ENCODE peak calls at places on chromosomes 3 and 15, in five cellular contexts. C, A, R, F and W are unnamed samples.

GRCh38 chr15:81326466-81327212 is 2.7 kb upstream of the STARD5 start:
- DNase-seq in F (no peak), A (no peak), R (peak; percentile 38), C (no peak), W (no peak)

GRCh38 chr15:40498418-40498817 is 27.6 kb downstream of the CHST14 start:
- DNase-seq in F (no peak), C (no peak), R (peak; percentile 85), A (no peak), W (no peak)

GRCh38 chr3:159208080-159208479 is 406.2 kb downstream of the MFSD1 start:
- DNase-seq in F (no peak), A (no peak), C (no peak), R (no peak), W (no peak)

GRCh38 chr3:171614318-171614967 is 154.2 kb upstream of the TNIK start:
- DNase-seq in F (no peak), A (no peak), R (peak; percentile 41), C (no peak), W (no peak)

GRCh38 chr3:65914740-65915366 is 123.9 kb downstream of the MAGI1 start:
- DNase-seq in R (no peak), A (no peak), F (no peak), C (no peak), W (no peak)

GRCh38 chr3:159882784-159883779 is 105.6 kb upstream of the IL12A start:
- DNase-seq in A (no peak), F (peak; percentile 46), R (peak; percentile 97), C (no peak), W (no peak)

GRCh38 chr3:119524931-119525662 is 26.8 kb downstream of the TIMMDC1 start:
- DNase-seq in C (no peak), F (no peak), R (no peak), A (no peak), W (peak; percentile 15)

GRCh38 chr3:179969525-179969924 is 67.2 kb downstream of the PEX5L start:
- DNase-seq in F (no peak), R (no peak), C (peak; percentile 3), A (peak; percentile 3), W (no peak)

GRCh38 chr3:120442975-120443517 is 7.7 kb downstream of the FSTL1 start:
- DNase-seq in F (no peak), C (peak; percentile 15), A (no peak), R (no peak), W (no peak)

GRCh38 chr3:86887876-86888275 is 103.1 kb downstream of the VGLL3 start:
- DNase-seq in F (no peak), C (no peak), R (no peak), A (no peak), W (no peak)

GRCh38 chr3:86895202-86895601 is 95.7 kb downstream of the VGLL3 start:
- DNase-seq in R (peak; percentile 23), A (no peak), C (no peak), F (no peak), W (no peak)

DNA sequence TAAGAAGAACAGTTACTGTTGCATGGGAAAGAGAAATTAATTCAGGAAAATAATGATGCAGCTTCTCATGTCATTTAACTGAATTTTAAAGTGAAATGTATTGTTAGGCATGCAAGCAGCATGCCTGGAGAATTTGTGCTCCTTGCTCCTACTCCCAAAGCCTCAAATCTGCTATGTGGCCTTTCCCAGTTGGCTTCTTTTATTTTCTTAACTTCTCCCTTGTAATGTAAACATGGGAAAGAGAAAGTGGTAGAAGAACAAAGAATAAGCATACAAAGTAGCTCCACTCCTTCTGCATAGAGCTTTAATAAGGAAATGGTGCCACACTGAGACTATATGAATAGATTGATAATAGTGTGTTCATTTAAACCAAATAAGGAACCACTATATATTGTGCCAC is 100.0 kb downstream of the VGLL3 start:
- DNase-seq in C (no peak), A (no peak), R (no peak), F (no peak), W (no peak)
- TF ChIP-seq POLR2A in C (no peak), A (no peak), R (no peak), F (no peak), W (no peak)

DNA sequence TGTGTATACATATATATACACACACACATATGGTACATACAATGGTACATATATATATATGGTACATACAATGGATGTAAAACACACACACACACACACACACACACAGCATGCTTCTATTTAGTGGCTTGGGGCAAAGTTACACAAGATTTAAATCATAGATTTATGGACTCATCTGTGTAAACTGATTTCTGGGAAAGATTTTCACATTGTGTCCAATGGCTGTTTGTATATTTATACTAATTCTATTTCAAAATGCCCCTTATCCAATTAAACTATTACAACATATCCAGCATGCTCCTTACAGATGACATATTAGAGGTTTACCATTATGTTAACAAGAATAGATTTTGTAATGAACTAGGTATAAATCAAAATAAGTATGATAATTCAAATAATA is 94.9 kb downstream of the ANO10 start:
- DNase-seq in R (peak; percentile 18), C (no peak), F (no peak), A (no peak), W (no peak)
- H3K4me1 ChIP-seq in R (peaks cover 11% of the 10 kb centered on the region), C (peaks cover 13% of the 10 kb centered on the region), F (no peaks in the 10 kb centered on the region), A (no peaks in the 10 kb centered on the region), W (no peaks in the 10 kb centered on the region)

DNA sequence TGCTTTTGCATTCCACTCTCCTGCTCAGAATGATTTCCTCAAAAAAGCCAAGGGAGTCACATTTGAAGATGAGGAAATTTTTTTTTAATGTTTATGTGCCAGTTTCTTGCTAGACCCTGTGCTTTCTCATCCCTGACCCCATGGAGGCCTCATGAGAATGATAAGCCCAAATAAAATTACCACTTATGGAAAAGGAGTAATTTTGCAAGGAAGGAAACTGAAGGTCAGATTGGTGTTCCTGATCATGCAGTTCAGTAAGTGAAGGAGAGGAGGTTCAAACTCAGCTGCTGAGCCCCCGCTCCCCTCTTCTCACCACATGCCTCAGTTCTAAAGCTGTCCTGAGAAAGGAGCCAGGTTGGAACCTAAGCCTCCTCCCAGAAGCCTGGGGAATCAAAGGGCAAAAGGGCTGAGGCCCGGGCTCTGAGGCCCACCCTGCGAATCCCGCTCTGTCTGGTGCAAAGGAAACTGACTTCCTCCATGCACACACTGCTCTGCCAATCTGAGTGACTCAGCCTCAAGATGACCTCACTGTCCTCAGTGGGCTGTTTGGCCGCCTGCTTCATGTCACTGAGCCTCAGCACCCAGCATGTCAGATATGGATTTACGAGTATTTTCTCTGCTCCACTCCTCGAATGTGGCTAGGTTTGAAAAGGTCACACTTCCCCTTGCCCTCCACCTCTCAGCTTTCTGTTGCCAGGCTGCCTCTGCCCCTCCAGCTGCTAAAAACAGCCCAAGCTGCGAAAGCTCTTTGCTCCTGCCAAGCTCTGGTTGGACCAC is 56.9 kb upstream of the FLNB start:
- DNase-seq in A (peak; percentile 33), R (peak; percentile 89), C (peak; percentile 65), F (peak; percentile 75), W (peak; percentile 64)
- TF ChIP-seq POLR2A in A (no peak), R (no peak), C (no peak), F (no peak), W (no peak)

GRCh38 chr15:90036343-90036742 is 35.2 kb downstream of the ZNF710 start:
- DNase-seq in R (no peak), C (no peak), A (no peak), F (peak; percentile 7), W (no peak)

GRCh38 chr15:90036806-90037509 is 35.8 kb downstream of the ZNF710 start:
- DNase-seq in A (no peak), C (no peak), R (no peak), F (peak; percentile 8), W (no peak)

GRCh38 chr15:90038639-90039095 is 37.5 kb downstream of the ZNF710 start:
- DNase-seq in F (peak; percentile 36), R (no peak), A (no peak), C (no peak), W (no peak)

GRCh38 chr15:90037510-90037860 is 36.4 kb downstream of the ZNF710 start:
- DNase-seq in R (peak; percentile 78), A (no peak), C (no peak), F (no peak), W (no peak)

GRCh38 chr15:90037961-90038633 is 37.0 kb downstream of the ZNF710 start:
- DNase-seq in A (no peak), R (peak; percentile 53), F (peak; percentile 13), C (no peak), W (no peak)
- H3K4me1 ChIP-seq in A (peaks cover 7% of the 10 kb centered on the region), R (peaks cover 32% of the 10 kb centered on the region), F (peaks cover 44% of the 10 kb centered on the region), C (peaks cover 32% of the 10 kb centered on the region), W (peaks cover 34% of the 10 kb centered on the region)

DNA sequence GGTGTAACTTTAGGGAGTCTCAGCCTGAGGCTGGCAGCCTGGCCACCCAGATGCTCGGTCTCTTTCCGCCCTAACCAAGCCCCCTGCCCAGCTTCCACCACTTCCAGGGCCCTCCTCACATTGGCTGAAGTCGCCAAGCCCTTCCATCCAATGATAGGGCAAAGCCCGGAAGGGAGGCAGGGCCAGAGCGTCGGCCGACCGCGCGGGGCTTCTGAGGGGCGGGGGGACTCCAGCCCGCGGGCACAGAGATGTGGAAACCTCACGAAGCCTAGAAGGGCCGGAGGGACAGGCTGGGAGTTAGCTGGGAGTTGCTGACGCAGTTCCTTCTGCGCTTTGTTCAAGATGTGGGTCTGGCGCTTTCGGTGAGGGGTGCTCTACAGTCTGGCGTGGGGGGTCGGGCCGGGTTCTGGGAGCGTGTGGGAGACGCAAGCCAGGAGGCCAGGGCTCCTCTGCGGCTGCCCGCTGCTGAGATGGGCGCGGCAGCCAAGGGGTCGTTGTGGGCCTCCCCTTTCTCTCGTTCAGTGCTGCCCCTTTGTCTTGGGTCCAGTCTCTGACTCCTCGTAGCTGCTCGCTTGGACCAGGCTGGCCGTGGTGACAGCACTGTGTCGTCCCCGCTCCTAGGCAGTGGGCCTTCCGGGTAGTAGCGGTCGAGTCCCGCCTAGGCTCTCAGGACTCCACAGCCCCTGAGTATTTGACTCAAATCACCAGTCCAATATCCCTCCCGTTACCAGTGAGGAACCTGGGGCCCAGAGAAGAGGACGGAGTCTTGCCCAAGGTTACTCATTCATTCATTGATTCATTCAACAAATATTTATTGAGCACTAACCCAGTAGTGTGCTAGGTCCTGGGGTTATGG is at the start of gene ZNF660:
- DNase-seq in A (no peak), C (no peak), F (peak; percentile 15), R (peak; percentile 67), W (peak; percentile 21)
- TF ChIP-seq POLR2A in A (no peak), C (no peak), F (no peak), R (peak; percentile 61), W (peak; percentile 13)

GRCh38 chr3:61853912-61854311 is 292.5 kb downstream of the PTPRG start:
- DNase-seq in C (no peak), R (no peak), F (no peak), A (no peak), W (no peak)

GRCh38 chr3:61858054-61858453 is 296.7 kb downstream of the PTPRG start:
- DNase-seq in R (peak; percentile 56), C (no peak), F (no peak), A (peak; percentile 7), W (no peak)

GRCh38 chr3:61857297-61857696 is 295.9 kb downstream of the PTPRG start:
- DNase-seq in C (no peak), R (no peak), A (no peak), F (no peak), W (no peak)

GRCh38 chr3:61855211-61855610 is 293.8 kb downstream of the PTPRG start:
- DNase-seq in C (no peak), A (no peak), F (no peak), R (no peak), W (no peak)
- H3K4me1 ChIP-seq in C (no peaks in the 10 kb centered on the region), A (no peaks in the 10 kb centered on the region), F (peaks cover 43% of the 10 kb centered on the region), R (peaks cover 6% of the 10 kb centered on the region), W (no peaks in the 10 kb centered on the region)